ENCODE peak calls at places on chromosomes 12 and 14, in four cellular contexts. V, M, L and G are unnamed samples.

GRCh38 chr12:115383668-115384067 is 699.7 kb upstream of the TBX3 start:
- DNase-seq in L (no peak), M (peak), V (peak), G (peak)

GRCh38 chr12:123847019-123847418 is 84.9 kb downstream of the DNAH10 start:
- DNase-seq in M (no peak), V (no peak), L (no peak), G (no peak)

GRCh38 chr14:33839193-33840076 is 111.4 kb downstream of the EGLN3 start:
- DNase-seq in V (peak), L (peak), M (peak), G (peak)

GRCh38 chr12:53996886-53997217 is 3.1 kb upstream of the HOXC9 start:
- DNase-seq in L (no peak), V (no peak), M (no peak), G (no peak)

GRCh38 chr12:9065607-9065856 is 50.2 kb downstream of the A2M start:
- DNase-seq in V (no peak), M (no peak), L (no peak), G (no peak)

GRCh38 chr12:5923043-5923605 is 21.9 kb downstream of the ANO2 start:
- DNase-seq in M (no peak), V (no peak), L (no peak), G (no peak)

GRCh38 chr12:131793623-131794022 is 34.6 kb upstream of the MMP17 start:
- DNase-seq in M (no peak), L (no peak), V (no peak), G (no peak)

GRCh38 chr14:94021001-94021400 is 5.1 kb upstream of the OTUB2 start:
- DNase-seq in M (peak), V (no peak), L (no peak), G (no peak)

GRCh38 chr14:52741865-52742264 is 11.9 kb downstream of the STYX start:
- DNase-seq in V (no peak), M (no peak), L (peak), G (no peak)

GRCh38 chr12:131797588-131797934 is 30.6 kb upstream of the MMP17 start:
- DNase-seq in M (no peak), V (no peak), L (no peak), G (no peak)

GRCh38 chr14:22226381-22226780 is 362.6 kb downstream of the DAD1 start:
- DNase-seq in V (no peak), L (no peak), M (peak), G (no peak)

GRCh38 chr12:6367969-6368892 is 7.1 kb downstream of the SCNN1A start:
- DNase-seq in V (no peak), M (peak), L (no peak), G (no peak)

GRCh38 chr12:67827820-67828383 is 161.3 kb upstream of the IFNG-AS1 start:
- DNase-seq in V (no peak), L (peak), M (peak), G (no peak)

GRCh38 chr14:49623941-49624806 is 3.6 kb downstream of the MGAT2 start:
- DNase-seq in L (peak), M (no peak), V (no peak), G (no peak)

GRCh38 chr12:68431786-68432185 is 99.6 kb upstream of the MDM1 start:
- DNase-seq in M (no peak), V (no peak), L (no peak), G (no peak)

GRCh38 chr12:94761559-94761958 is 111.2 kb upstream of the TMCC3 start:
- DNase-seq in V (no peak), L (peak), M (peak), G (no peak)

GRCh38 chr12:11723993-11724392 is 74.5 kb downstream of the ETV6 start:
- DNase-seq in L (no peak), M (no peak), V (no peak), G (no peak)

GRCh38 chr12:94743174-94743573 is 92.8 kb upstream of the TMCC3 start:
- DNase-seq in V (no peak), L (no peak), M (no peak), G (no peak)

GRCh38 chr14:76463105-76463504 is 87.2 kb downstream of the ESRRB start:
- DNase-seq in L (no peak), V (no peak), M (no peak), G (no peak)

DNA sequence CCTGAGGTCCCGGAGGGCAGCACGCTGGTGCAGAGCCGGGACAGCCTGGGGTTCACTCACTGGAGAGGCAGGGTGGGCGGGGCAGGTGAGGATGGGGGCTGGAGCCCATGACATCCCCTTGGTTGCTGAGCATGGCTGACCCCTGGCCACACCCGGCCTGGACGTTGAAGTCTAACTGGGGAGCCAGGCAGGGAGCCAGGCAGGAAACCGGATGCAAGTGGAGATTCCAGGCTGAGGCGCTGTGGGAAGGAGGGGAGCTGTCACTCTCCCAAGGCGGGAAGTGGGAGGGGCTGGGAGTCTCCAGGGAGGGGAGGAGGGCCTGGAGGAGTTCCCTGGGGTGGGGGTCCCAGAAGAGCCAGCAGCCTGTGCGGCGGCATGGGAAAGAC is 7.7 kb upstream of the INF2 start:
- DNase-seq in L (peak), M (peak), V (peak), G (no peak)
- TF ChIP-seq POLR2A in L (peak), M (no peak), V (no peak), G (no peak)

GRCh38 chr12:81759215-81759991 is at the start of gene PPFIA2:
- DNase-seq in L (no peak), M (peak), V (no peak), G (no peak)
- H3K4me3 ChIP-seq in L (peak), M (peak), V (peak), G (peak)

GRCh38 chr14:75060420-75060819 is 3.4 kb downstream of the ACYP1 start:
- DNase-seq in L (no peak), M (no peak), V (no peak), G (no peak)

GRCh38 chr14:75067212-75067611 is 2.2 kb upstream of the ZC2HC1C start:
- DNase-seq in L (no peak), V (no peak), M (no peak), G (no peak)

GRCh38 chr14:75064205-75064567 is 362 bp upstream of the ACYP1 start:
- DNase-seq in L (no peak), M (no peak), V (no peak), G (no peak)

GRCh38 chr14:75063013-75063412 is 811 bp downstream of the ACYP1 start:
- DNase-seq in L (no peak), V (no peak), M (no peak), G (no peak)

DNA sequence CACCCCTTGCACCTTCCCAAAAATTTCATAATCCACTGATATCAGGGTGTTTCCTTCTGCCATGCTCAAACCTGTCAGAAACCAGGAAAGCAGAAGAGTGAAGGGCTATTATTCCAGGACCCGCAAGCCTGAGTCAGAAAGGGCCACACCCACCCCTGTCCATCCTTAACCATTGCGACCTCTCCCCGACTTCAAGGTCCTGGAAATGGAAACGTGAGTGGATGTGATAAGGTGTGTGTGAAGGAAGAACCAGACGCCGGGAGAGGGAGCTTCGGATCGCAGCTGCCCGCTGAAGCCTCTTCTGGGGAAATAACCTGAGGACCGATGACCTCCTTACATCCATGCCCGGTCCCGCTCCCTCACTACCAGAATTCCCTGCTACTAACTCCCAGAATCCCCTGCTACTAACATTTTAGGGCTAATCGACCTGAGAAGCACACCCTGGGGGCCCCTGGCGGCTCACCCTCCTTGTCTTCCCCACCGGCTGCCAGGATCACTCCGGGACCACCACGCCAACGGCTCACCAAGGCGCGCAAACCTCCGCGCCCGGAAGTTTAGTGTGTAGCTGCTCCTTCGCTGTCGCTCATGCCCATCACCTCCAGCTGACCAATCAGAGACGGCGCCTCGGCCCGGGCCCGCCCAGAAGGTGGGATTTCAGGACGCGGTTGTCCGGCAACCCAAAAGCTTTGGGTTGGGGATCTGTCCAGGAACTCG is at the start of gene ACYP1:
- DNase-seq in V (peak), M (peak), L (peak), G (peak)
- H3K27ac ChIP-seq in V (peak), M (peak), L (peak), G (peak)

GRCh38 chr12:1946311-1946710 is 27.9 kb upstream of the CACNA2D4 start:
- DNase-seq in L (no peak), M (no peak), V (no peak), G (peak)
- TF ChIP-seq POLR2A in L (no peak), M (no peak), V (no peak), G (no peak)

GRCh38 chr12:105090361-105090760 is 6.1 kb upstream of the ALDH1L2 start:
- DNase-seq in L (no peak), V (no peak), M (no peak), G (no peak)

GRCh38 chr12:105091495-105092206 is 7.4 kb upstream of the ALDH1L2 start:
- DNase-seq in M (no peak), L (no peak), V (no peak), G (no peak)

GRCh38 chr12:105089817-105090216 is 5.6 kb upstream of the ALDH1L2 start:
- DNase-seq in M (no peak), L (no peak), V (no peak), G (no peak)

GRCh38 chr12:105092336-105092735 is 8.1 kb upstream of the ALDH1L2 start:
- DNase-seq in L (no peak), V (no peak), M (no peak), G (no peak)
- H3K4me3 ChIP-seq in L (no peak), V (peak), M (no peak), G (no peak)

GRCh38 chr14:104632781-104633180 is 28.2 kb upstream of the TMEM179 start:
- DNase-seq in M (no peak), V (no peak), L (no peak), G (no peak)

GRCh38 chr14:104634031-104634760 is 29.6 kb upstream of the TMEM179 start:
- DNase-seq in M (no peak), L (no peak), V (no peak), G (no peak)

GRCh38 chr14:104635717-104636116 is 31.1 kb upstream of the TMEM179 start:
- DNase-seq in M (no peak), V (no peak), L (no peak), G (no peak)

GRCh38 chr14:104634886-104635570 is 30.5 kb upstream of the TMEM179 start:
- DNase-seq in L (no peak), V (no peak), M (no peak), G (no peak)

DNA sequence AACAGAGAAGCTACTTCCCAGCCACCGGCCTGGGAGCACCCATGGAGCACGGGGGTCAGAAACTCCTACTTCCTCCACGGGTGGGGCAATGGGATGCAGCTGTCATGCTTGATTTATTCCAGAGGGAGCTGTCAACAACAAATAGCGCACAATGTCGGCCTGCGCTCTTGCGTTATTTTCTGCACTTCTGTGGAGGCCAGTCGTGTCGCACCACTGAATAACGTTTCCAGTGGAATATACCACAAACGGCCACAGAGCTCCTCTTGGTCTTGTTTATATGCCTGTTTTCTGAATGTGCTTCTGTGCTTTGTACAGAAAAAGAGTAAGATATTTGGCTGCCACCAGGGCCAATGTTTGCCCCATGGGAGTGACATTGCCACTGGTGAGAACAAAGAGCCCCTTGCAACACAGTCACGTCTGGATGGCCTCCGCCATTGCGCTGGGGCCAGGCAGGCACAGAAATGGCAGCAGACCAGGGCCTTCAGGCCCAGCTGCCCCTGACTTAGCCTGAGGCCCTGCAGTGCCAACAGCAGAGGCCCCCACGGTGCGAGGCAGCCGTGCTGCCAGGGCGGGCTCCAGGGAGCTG is 28.8 kb upstream of the TMEM179 start:
- DNase-seq in M (no peak), V (no peak), L (no peak), G (no peak)
- H3K27ac ChIP-seq in M (no peak), V (no peak), L (no peak), G (no peak)

GRCh38 chr12:57488397-57489156 is 709 bp downstream of the MARS1 start:
- DNase-seq in L (peak), V (no peak), M (no peak), G (no peak)
- TF ChIP-seq POLR2A in L (no peak), V (no peak), M (no peak), G (no peak)

GRCh38 chr12:96850676-96851075 is 56.4 kb upstream of the NEDD1 start:
- DNase-seq in M (no peak), L (no peak), V (no peak), G (no peak)
- H3K4me3 ChIP-seq in M (no peak), L (no peak), V (no peak), G (no peak)